ENCODE peak calls at places on chromosomes 7 and 10, in four cellular contexts. A, Q, C and D are unnamed samples.

GRCh38 chr7:142854505-142855400 is at the start of gene EPHB6:
- DNase-seq in C (no peak), Q (peak; percentile 91), A (peak; percentile 89), D (peak; percentile 89)

GRCh38 chr7:34107306-34107705 is 202.0 kb downstream of the BMPER start:
- DNase-seq in C (no peak), A (no peak), Q (no peak), D (no peak)

GRCh38 chr7:27210441-27211083 is 10.7 kb upstream of the HOXA13 start:
- DNase-seq in C (no peak), A (no peak), Q (peak; percentile 82), D (no peak)

GRCh38 chr10:77685494-77685893 is 47.9 kb upstream of the KCNMA1 start:
- DNase-seq in C (no peak), Q (no peak), A (no peak), D (no peak)

GRCh38 chr10:30459283-30459682 is 25.3 kb downstream of the MAP3K8 start:
- DNase-seq in C (no peak), Q (peak; percentile 76), A (no peak), D (no peak)

GRCh38 chr10:72340911-72341310 is 13.8 kb downstream of the DNAJB12 start:
- DNase-seq in C (no peak), A (no peak), Q (no peak), D (no peak)

GRCh38 chr7:142482899-142483658 is 225.2 kb upstream of the PRSS58 start:
- DNase-seq in A (peak; percentile 54), Q (no peak), C (no peak), D (no peak)

GRCh38 chr7:131424219-131424822 is 96.6 kb downstream of the MKLN1 start:
- DNase-seq in Q (no peak), C (no peak), A (no peak), D (no peak)

GRCh38 chr7:130131964-130132875 is 61.9 kb downstream of the KLHDC10 start:
- DNase-seq in A (no peak), Q (no peak), C (no peak), D (no peak)

GRCh38 chr10:67629461-67629971 is 66.5 kb downstream of the CTNNA3 start:
- DNase-seq in Q (no peak), C (no peak), A (no peak), D (no peak)

GRCh38 chr7:44383566-44383965 is 58.2 kb upstream of the CAMK2B start:
- DNase-seq in C (peak; percentile 79), Q (no peak), A (peak; percentile 21), D (no peak)

GRCh38 chr7:121544726-121545125 is 148.6 kb upstream of the FAM3C start:
- DNase-seq in Q (no peak), A (no peak), C (no peak), D (no peak)

GRCh38 chr10:30701471-30702173 is 72.1 kb upstream of the LYZL2 start:
- DNase-seq in A (peak; percentile 31), C (no peak), Q (no peak), D (no peak)

GRCh38 chr10:129693382-129693781 is 226.3 kb downstream of the MGMT start:
- DNase-seq in C (no peak), A (no peak), Q (no peak), D (no peak)

GRCh38 chr7:1526271-1526754 is 4.2 kb upstream of the MAFK start:
- DNase-seq in C (no peak), Q (no peak), A (no peak), D (no peak)

GRCh38 chr7:5689716-5690115 is 91.7 kb downstream of the RNF216 start:
- DNase-seq in Q (no peak), C (no peak), A (no peak), D (no peak)

GRCh38 chr7:107501593-107501992 is 31.7 kb downstream of the GPR22 start:
- DNase-seq in Q (no peak), A (no peak), C (no peak), D (no peak)

GRCh38 chr10:124152781-124153600 is 59.6 kb upstream of the CHST15 start:
- DNase-seq in Q (peak; percentile 75), A (peak; percentile 58), C (no peak), D (no peak)

GRCh38 chr10:29980084-29980483 is 79.3 kb downstream of the JCAD start:
- DNase-seq in Q (no peak), C (no peak), A (peak; percentile 37), D (no peak)

GRCh38 chr10:21531164-21531563 is 2.9 kb upstream of the MLLT10 start:
- DNase-seq in Q (no peak), C (no peak), A (no peak), D (no peak)

GRCh38 chr7:92527300-92528187 is 776 bp downstream of the PEX1 start:
- DNase-seq in C (no peak), A (peak; percentile 44), Q (no peak), D (no peak)

GRCh38 chr7:151844080-151844827 is 32.7 kb downstream of the PRKAG2 start:
- DNase-seq in A (no peak), C (no peak), Q (no peak), D (peak; percentile 62)

GRCh38 chr10:27285093-27285492 is 44.5 kb upstream of the ACBD5 start:
- DNase-seq in A (no peak), Q (no peak), C (no peak), D (no peak)

GRCh38 chr7:27185708-27186449 is 847 bp upstream of the HOXA11 start:
- DNase-seq in Q (peak; percentile 74), C (no peak), A (peak; percentile 7), D (peak; percentile 81)

GRCh38 chr10:86210416-86210815 is 156.2 kb downstream of the GRID1 start:
- DNase-seq in C (no peak), Q (no peak), A (no peak), D (no peak)

GRCh38 chr7:121530251-121531174 is 134.4 kb upstream of the FAM3C start:
- DNase-seq in A (peak; percentile 26), C (no peak), Q (no peak), D (no peak)

GRCh38 chr10:53209941-53210611 is 437.5 kb upstream of the MBL2 start:
- DNase-seq in Q (no peak), A (no peak), C (no peak), D (no peak)

GRCh38 chr7:132446666-132447217 is 129.5 kb downstream of the PLXNA4 start:
- DNase-seq in A (no peak), C (no peak), Q (no peak), D (no peak)

DNA sequence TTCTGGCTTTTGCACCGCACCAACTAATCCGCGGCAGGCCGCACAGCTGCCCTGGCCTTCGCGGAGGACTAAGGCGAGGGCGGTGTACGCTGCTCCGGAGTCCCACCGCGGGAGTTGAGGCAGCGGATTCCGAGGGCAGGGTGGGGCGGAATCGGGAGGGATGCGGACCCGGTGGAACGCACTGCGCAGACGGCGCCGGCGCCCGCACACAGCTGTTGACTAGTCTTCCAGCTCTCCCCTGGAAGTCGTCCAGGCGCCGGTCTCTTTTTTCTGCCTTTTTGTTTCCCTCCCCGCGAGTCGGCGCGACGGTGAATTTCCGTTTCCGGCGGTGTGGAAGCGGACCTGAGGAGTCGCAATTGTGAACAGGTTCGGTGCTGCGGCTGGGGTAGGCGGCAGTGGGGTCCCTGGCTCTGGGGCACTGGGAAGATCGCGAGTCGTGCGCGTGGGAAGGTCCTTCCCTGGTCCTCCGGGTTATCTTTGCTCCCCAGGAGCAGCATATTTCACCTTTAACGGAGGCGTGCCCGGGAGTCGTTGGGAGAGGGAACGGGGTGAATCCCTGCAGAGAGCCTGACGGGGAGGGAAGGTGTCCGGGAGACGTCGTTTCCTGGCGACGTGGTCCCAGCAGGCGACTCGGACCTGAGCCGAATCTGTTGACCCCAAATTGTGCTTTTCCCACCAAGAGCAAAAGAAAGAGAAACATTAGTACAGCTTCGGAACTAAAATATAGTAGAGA is at the start of gene ASAH2B:
- DNase-seq in A (peak; percentile 83), C (peak; percentile 96), Q (peak; percentile 89), D (peak; percentile 84)
- TF ChIP-seq POLR2AphosphoS5 in A (peak; percentile 56), C (peak; percentile 17), Q (peak; percentile 23), D (no peak)

GRCh38 chr7:157272351-157273207 is 64.2 kb upstream of the DNAJB6 start:
- DNase-seq in C (no peak), Q (peak; percentile 62), A (no peak), D (peak; percentile 53)

GRCh38 chr7:157271315-157271990 is 65.4 kb upstream of the DNAJB6 start:
- DNase-seq in A (no peak), Q (peak; percentile 64), C (no peak), D (no peak)

GRCh38 chr7:157270060-157270444 is 66.8 kb upstream of the DNAJB6 start:
- DNase-seq in A (no peak), C (no peak), Q (peak; percentile 41), D (peak; percentile 20)

GRCh38 chr7:157273208-157274202 is 63.3 kb upstream of the DNAJB6 start:
- DNase-seq in A (peak; percentile 73), C (no peak), Q (peak; percentile 85), D (no peak)

DNA sequence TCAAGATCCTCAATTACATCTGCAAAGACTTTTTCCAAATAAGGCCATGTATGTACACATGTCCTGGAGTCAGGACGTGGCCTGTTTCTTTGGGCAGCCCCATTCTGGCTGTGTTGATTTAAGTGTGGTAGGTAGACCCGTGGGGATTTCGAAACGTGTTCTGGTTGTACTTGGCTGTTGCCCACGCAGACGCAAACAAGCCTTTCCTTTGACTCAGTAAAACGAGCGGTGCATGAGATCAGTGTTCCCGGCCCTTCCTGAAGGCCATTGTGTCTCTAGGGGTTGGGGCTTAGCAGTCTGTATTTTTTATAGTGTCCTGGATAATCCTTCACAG is 64.8 kb upstream of the DNAJB6 start:
- DNase-seq in C (no peak), Q (peak; percentile 94), A (peak; percentile 76), D (no peak)
- TF ChIP-seq POLR2A in C (no peak), Q (no peak), A (no peak), D (no peak)

DNA sequence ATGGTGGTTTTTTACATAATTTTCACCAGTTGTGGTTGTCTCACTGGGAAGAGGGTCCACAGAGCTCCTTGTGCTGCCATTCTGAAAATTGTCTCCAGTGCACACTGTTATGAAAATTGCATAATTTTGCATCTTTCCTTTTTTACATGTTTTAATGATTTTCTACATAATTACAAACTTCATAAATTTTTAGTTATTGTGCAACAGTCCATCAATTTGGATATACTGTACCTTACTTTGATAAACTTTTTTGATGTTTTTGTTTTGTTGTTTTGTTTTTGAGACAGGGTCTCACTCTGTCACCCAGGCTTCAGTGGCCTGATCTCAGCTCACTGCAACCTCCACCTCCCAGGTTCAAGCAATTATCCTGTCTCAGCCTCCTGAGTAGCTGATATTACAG is 70.6 kb upstream of the AUTS2 start:
- DNase-seq in A (no peak), C (no peak), Q (no peak), D (no peak)
- H3K4me1 ChIP-seq in A (no peaks in the 10 kb centered on the region), C (no peaks in the 10 kb centered on the region), Q (no peaks in the 10 kb centered on the region), D (no peaks in the 10 kb centered on the region)

GRCh38 chr10:51846856-51847506 is 147.6 kb upstream of the CSTF2T start:
- DNase-seq in C (no peak), A (no peak), Q (no peak), D (no peak)

GRCh38 chr10:51857326-51857725 is 157.9 kb upstream of the CSTF2T start:
- DNase-seq in Q (no peak), A (no peak), C (no peak), D (no peak)

DNA sequence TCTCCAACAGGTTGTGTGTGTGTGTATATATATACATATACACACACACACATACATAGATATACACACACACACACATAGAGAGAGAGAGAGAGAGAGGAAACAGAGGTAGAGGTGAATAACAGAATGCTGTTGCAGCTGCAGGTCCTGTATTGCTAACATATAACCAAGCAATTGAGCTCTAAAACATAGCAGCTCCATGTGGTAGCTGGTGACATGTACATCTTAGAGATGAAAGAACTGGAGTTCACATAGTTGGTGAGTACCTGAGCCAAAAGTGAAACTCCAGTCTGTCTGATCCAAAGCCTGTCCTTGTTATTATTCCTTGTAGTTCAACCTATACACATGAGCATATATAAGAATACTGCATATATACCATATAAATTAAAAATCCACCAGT is 152.9 kb upstream of the CSTF2T start:
- DNase-seq in Q (no peak), A (no peak), C (no peak), D (no peak)
- TF ChIP-seq POLR2AphosphoS5 in Q (no peak), A (no peak), C (no peak), D (no peak)